ENCODE peak calls at places on chromosomes 1 and 21, in seven cellular contexts. V, G, B, F, O, R and A are unnamed samples. For H3K4me1, H3K9me3 and H3K36me3, the result is how much of the 10 kb centered on the place peaks cover.

GRCh38 chr1:109769335-109770078 is 5.8 kb upstream of the EPS8L3 start:
- DNase-seq in V (peak), R (peak), O (no peak), G (peak), B (peak), F (peak), A (no peak)

GRCh38 chr1:245771521-245772281 is 616.9 kb downstream of the KIF26B start:
- DNase-seq in G (peak), B (no peak), R (no peak), V (peak), O (no peak), F (no peak), A (no peak)

GRCh38 chr1:244297616-244298015 is 154.1 kb downstream of the ADSS2 start:
- DNase-seq in G (no peak), F (no peak), O (no peak), R (no peak), B (no peak), V (no peak), A (no peak)

GRCh38 chr1:241675983-241676382 is 23.9 kb downstream of the WDR64 start:
- DNase-seq in O (no peak), F (no peak), V (no peak), R (no peak), B (no peak), G (no peak), A (no peak)

GRCh38 chr1:111286912-111287311 is 3.7 kb upstream of the CHIA start:
- DNase-seq in V (no peak), F (no peak), B (no peak), O (no peak), R (no peak), G (no peak), A (no peak)

GRCh38 chr1:145872421-145872891 is 13.2 kb downstream of the ANKRD35 start:
- DNase-seq in F (peak), V (peak), O (no peak), B (peak), R (peak), G (peak), A (no peak)

GRCh38 chr1:76784502-76784901 is 82.8 kb upstream of the ST6GALNAC5 start:
- DNase-seq in B (no peak), F (no peak), O (no peak), V (no peak), G (no peak), R (no peak), A (no peak)

GRCh38 chr1:76203132-76203531 is 128.6 kb downstream of the ST6GALNAC3 start:
- DNase-seq in G (no peak), O (no peak), B (no peak), F (no peak), V (no peak), R (no peak), A (no peak)

GRCh38 chr1:206684478-206685255 is at the start of gene MAPKAPK2:
- DNase-seq in V (peak), B (peak), G (peak), R (peak), F (peak), O (peak), A (peak)

GRCh38 chr1:2803931-2804627 is 2.6 kb upstream of the TTC34 start:
- DNase-seq in O (no peak), R (no peak), F (no peak), G (no peak), V (no peak), B (no peak), A (no peak)

GRCh38 chr1:27527857-27528700 is 38.1 kb upstream of the WASF2 start:
- DNase-seq in G (no peak), F (peak), O (peak), V (no peak), R (peak), B (peak), A (peak)

GRCh38 chr1:36322786-36323635 is 434 bp downstream of the EVA1B start:
- DNase-seq in R (peak), B (peak), O (no peak), V (peak), F (peak), G (peak), A (no peak)

GRCh38 chr1:72891976-72892375 is 609.6 kb upstream of the NEGR1 start:
- DNase-seq in O (no peak), R (no peak), G (no peak), F (no peak), V (no peak), B (no peak), A (no peak)

GRCh38 chr1:202807926-202808757 is at the start of gene KDM5B:
- DNase-seq in B (peak), V (peak), O (peak), G (peak), R (peak), F (peak), A (peak)

GRCh38 chr1:24742090-24742938 is 2.9 kb upstream of the CLIC4 start:
- DNase-seq in G (peak), R (no peak), B (no peak), V (peak), F (peak), O (peak), A (peak)

GRCh38 chr1:173195596-173196088 is 11.5 kb downstream of the TNFSF4 start:
- DNase-seq in O (no peak), G (no peak), R (no peak), B (no peak), V (no peak), F (no peak), A (no peak)

GRCh38 chr1:156584813-156585212 is 5.3 kb downstream of the TTC24 start:
- DNase-seq in V (no peak), F (no peak), O (no peak), B (no peak), R (no peak), G (no peak), A (peak)

GRCh38 chr1:184299796-184300195 is 87.0 kb upstream of the C1orf21 start:
- DNase-seq in V (no peak), O (no peak), G (no peak), B (no peak), R (no peak), F (no peak), A (no peak)

GRCh38 chr1:221268295-221268694 is 389.1 kb downstream of the HLX start:
- DNase-seq in V (peak), F (no peak), B (no peak), G (peak), R (no peak), O (no peak), A (no peak)

GRCh38 chr1:40898434-40898900 is 36.3 kb upstream of the CITED4 start:
- DNase-seq in F (no peak), V (peak), G (peak), B (no peak), R (no peak), O (peak), A (no peak)

GRCh38 chr1:204130989-204131892 is 20.6 kb downstream of the ETNK2 start:
- DNase-seq in F (no peak), V (peak), O (peak), B (no peak), R (peak), G (peak), A (no peak)

GRCh38 chr1:30087465-30087864 is 635.9 kb downstream of the MATN1 start:
- DNase-seq in R (no peak), F (no peak), V (peak), O (peak), B (no peak), G (no peak), A (no peak)

GRCh38 chr1:10178602-10179407 is 31.6 kb upstream of the KIF1B start:
- DNase-seq in F (no peak), B (no peak), G (no peak), R (no peak), V (no peak), O (no peak), A (no peak)

GRCh38 chr1:53595906-53596305 is 136.7 kb downstream of the DMRTB1 start:
- DNase-seq in R (no peak), V (no peak), B (no peak), F (no peak), G (no peak), O (no peak), A (no peak)

GRCh38 chr1:184806296-184806721 is 51.7 kb upstream of the EDEM3 start:
- DNase-seq in O (no peak), F (no peak), G (no peak), B (no peak), R (no peak), V (no peak), A (no peak)

GRCh38 chr1:147384805-147385204 is 142.3 kb downstream of the CHD1L start:
- DNase-seq in V (no peak), F (no peak), B (no peak), G (no peak), R (no peak), O (no peak), A (no peak)

GRCh38 chr1:82110366-82111254 is 309.9 kb downstream of the ADGRL2 start:
- DNase-seq in F (no peak), B (no peak), O (no peak), R (no peak), V (peak), G (no peak), A (no peak)

GRCh38 chr1:182699673-182700350 is 15.4 kb upstream of the RGS8 start:
- DNase-seq in V (no peak), B (no peak), F (no peak), O (no peak), R (no peak), G (no peak), A (no peak)

GRCh38 chr21:45930231-45930760 is 51.3 kb upstream of the COL6A1 start:
- DNase-seq in O (no peak), F (no peak), V (no peak), G (no peak), B (no peak), R (no peak), A (no peak)

GRCh38 chr1:86825294-86825693 is 88.6 kb downstream of the SELENOF start:
- DNase-seq in B (no peak), O (no peak), R (no peak), F (no peak), V (peak), G (peak), A (no peak)

GRCh38 chr1:36486436-36487335 is 4.0 kb upstream of the CSF3R start:
- DNase-seq in F (peak), V (peak), B (peak), O (peak), R (peak), G (no peak), A (peak)

GRCh38 chr21:37536616-37537278 is 170.2 kb downstream of the DYRK1A start:
- DNase-seq in G (no peak), B (no peak), F (no peak), R (no peak), V (no peak), O (no peak), A (no peak)

GRCh38 chr1:48744032-48744431 is 32.7 kb downstream of the BEND5 start:
- DNase-seq in F (no peak), O (no peak), V (no peak), G (no peak), R (no peak), B (no peak), A (peak)

GRCh38 chr1:187624812-187625542 is 796.2 kb downstream of the PLA2G4A start:
- DNase-seq in O (no peak), R (no peak), G (peak), F (no peak), B (no peak), V (peak), A (no peak)

GRCh38 chr1:52723260-52723659 is 3.0 kb upstream of the ZYG11B start:
- DNase-seq in B (no peak), R (no peak), G (no peak), O (no peak), V (no peak), F (no peak), A (no peak)

GRCh38 chr1:156291226-156292061 is 4.0 kb downstream of the GLMP start:
- DNase-seq in F (peak), B (peak), G (peak), O (no peak), R (peak), V (peak), A (peak)

GRCh38 chr21:28884481-28884880 is 108.2 kb downstream of the LTN1 start:
- DNase-seq in R (no peak), O (no peak), V (no peak), G (peak), B (no peak), F (no peak), A (no peak)

GRCh38 chr1:207049974-207050391 is 1.0 kb downstream of the YOD1 start:
- DNase-seq in B (no peak), O (no peak), R (peak), V (peak), G (peak), F (peak), A (no peak)

GRCh38 chr1:56910441-56910985 is 55.3 kb downstream of the C8B start:
- DNase-seq in O (no peak), G (no peak), B (no peak), F (no peak), R (no peak), V (no peak), A (peak)

GRCh38 chr21:41373253-41373652 is 11.4 kb downstream of the MX2 start:
- DNase-seq in B (no peak), G (no peak), F (no peak), R (no peak), O (no peak), V (no peak), A (no peak)

GRCh38 chr21:41369915-41370839 is 8.3 kb downstream of the MX2 start:
- DNase-seq in O (no peak), F (no peak), B (peak), R (no peak), V (peak), G (no peak), A (no peak)

GRCh38 chr21:41370840-41371697 is 9.2 kb downstream of the MX2 start:
- DNase-seq in F (no peak), V (no peak), O (no peak), B (no peak), G (no peak), R (no peak), A (no peak)

GRCh38 chr21:41373769-41374168 is 11.9 kb downstream of the MX2 start:
- DNase-seq in F (no peak), B (no peak), G (no peak), O (no peak), R (no peak), V (no peak), A (no peak)

DNA sequence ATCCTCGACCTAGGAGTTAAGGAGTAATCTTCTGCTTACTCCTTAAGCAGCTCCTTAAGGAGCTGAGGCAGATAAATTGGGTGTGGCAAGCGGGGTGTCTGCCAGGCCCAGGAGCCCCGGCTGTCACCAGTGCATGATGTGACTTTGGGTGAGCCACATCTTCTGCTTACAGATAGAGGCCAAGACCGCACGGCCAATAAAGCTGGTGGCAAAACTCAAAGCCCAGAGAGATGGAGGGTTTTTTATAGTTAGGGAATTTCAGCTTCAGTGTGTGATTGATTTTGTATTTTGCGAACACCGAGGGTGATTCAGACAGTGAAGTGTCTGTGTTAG is 9.8 kb downstream of the MX2 start:
- DNase-seq in R (no peak), V (no peak), O (no peak), B (no peak), F (no peak), G (no peak), A (no peak)
- H3K4me1 ChIP-seq in R (under half), V (under half), O (under half), B (under half), F (under half), G (under half), A (under half)

GRCh38 chr1:152247316-152247715 is 23.3 kb upstream of the HRNR start:
- DNase-seq in F (no peak), R (no peak), O (no peak), G (no peak), B (no peak), V (no peak), A (no peak)
- H3K9me3 ChIP-seq in F (under half), R (under half), O (under half), G (under half), B (under half), V (under half), A (under half)

GRCh38 chr1:20850021-20850420 is 62.9 kb upstream of the HP1BP3 start:
- DNase-seq in V (no peak), F (no peak), B (no peak), O (no peak), G (no peak), R (no peak), A (no peak)

GRCh38 chr1:20849100-20849499 is 62.0 kb upstream of the HP1BP3 start:
- DNase-seq in O (no peak), R (no peak), G (no peak), F (no peak), B (no peak), V (no peak), A (no peak)

DNA sequence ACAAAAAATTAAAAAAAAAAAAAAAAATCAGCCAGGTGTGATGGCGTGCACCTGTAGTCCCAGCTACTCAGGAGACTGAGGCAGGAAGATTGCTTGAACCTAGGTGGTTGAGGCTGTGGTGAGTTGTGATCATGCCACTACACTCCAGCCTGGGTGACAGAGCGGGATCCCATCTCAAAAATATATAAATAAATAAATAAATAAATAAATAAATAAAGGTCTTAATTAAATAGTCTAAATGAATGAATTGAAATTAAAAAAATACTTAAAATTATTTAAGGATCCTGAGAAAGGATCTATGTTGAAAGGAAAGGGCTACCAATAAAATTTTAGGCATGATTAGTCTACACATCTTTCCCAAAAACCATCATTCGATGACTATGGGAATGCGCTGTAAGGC is 67.4 kb upstream of the HP1BP3 start:
- DNase-seq in V (no peak), B (no peak), O (no peak), G (no peak), R (no peak), F (no peak), A (no peak)
- H3K36me3 ChIP-seq in V (under half), B (half or more), O (under half), G (under half), R (under half), F (under half), A (under half)

GRCh38 chr1:8370928-8371327 is 53.0 kb downstream of the SLC45A1 start:
- DNase-seq in O (no peak), G (peak), R (no peak), V (no peak), F (no peak), B (no peak), A (no peak)

GRCh38 chr1:8371372-8371991 is 53.6 kb downstream of the SLC45A1 start:
- DNase-seq in B (no peak), F (no peak), R (no peak), G (no peak), O (no peak), V (no peak), A (no peak)

GRCh38 chr1:8368956-8369639 is 51.2 kb downstream of the SLC45A1 start:
- DNase-seq in G (no peak), O (no peak), F (no peak), R (no peak), B (no peak), V (no peak), A (no peak)

GRCh38 chr1:8367571-8368184 is 49.8 kb downstream of the SLC45A1 start:
- DNase-seq in F (no peak), R (no peak), B (no peak), G (no peak), V (peak), O (no peak), A (no peak)

GRCh38 chr1:8370046-8370881 is 52.4 kb downstream of the SLC45A1 start:
- DNase-seq in V (no peak), R (no peak), O (no peak), F (no peak), B (no peak), G (peak), A (no peak)
- H3K4me1 ChIP-seq in V (half or more), R (under half), O (under half), F (under half), B (half or more), G (under half), A (under half)